ENCODE peak calls at places on chromosomes 11 and 22, in six cellular contexts. Q is mesendoderm, W is fibroblast of lung, P is PC-3, E is GM12878, G is IMR-90. O is an unnamed sample.

GRCh38 chr11:134359646-134360045 is 27.9 kb downstream of the GLB1L2 start:
- DNase-seq in Q (no peak), W (no peak), P (no peak), E (no peak), G (no peak), O (no peak)

GRCh38 chr11:10233581-10233980 is 60.4 kb downstream of the SBF2 start:
- DNase-seq in Q (peak; percentile 72), W (peak; percentile 42), P (peak; percentile 57), E (no peak), G (peak; percentile 91), O (peak; percentile 85)

GRCh38 chr11:66311470-66311964 is 5.3 kb downstream of the CD248 start:
- DNase-seq in Q (peak; percentile 82), W (no peak), P (no peak), E (no peak), G (no peak), O (no peak)

GRCh38 chr11:47468598-47469214 is 19.8 kb upstream of the RAPSN start:
- DNase-seq in Q (no peak), W (peak; percentile 5), P (no peak), E (no peak), G (peak; percentile 26), O (peak; percentile 35)

GRCh38 chr11:92453055-92453454 is 228.4 kb downstream of the FAT3 start:
- DNase-seq in Q (no peak), W (peak; percentile 66), P (peak; percentile 40), E (no peak), G (peak; percentile 78), O (peak; percentile 61)

GRCh38 chr11:48017105-48017874 is 36.9 kb downstream of the PTPRJ start:
- DNase-seq in Q (no peak), W (no peak), P (no peak), E (no peak), G (no peak), O (no peak)

GRCh38 chr11:73350908-73351636 is 25.1 kb upstream of the RELT start:
- DNase-seq in Q (peak; percentile 56), W (peak; percentile 88), P (peak; percentile 81), E (no peak), G (peak; percentile 84), O (peak; percentile 89)

GRCh38 chr11:2681408-2682145 is 18.2 kb downstream of the KCNQ1OT1 start:
- DNase-seq in Q (no peak), W (no peak), P (no peak), E (no peak), G (no peak), O (no peak)

GRCh38 chr22:39771486-39771885 is 122.1 kb downstream of the ENTHD1 start:
- DNase-seq in Q (no peak), W (no peak), P (no peak), E (no peak), G (no peak), O (no peak)

GRCh38 chr22:38782402-38783094 is 11.4 kb downstream of the DNAL4 start:
- DNase-seq in Q (peak; percentile 23), W (no peak), P (no peak), E (no peak), G (peak; percentile 38), O (peak; percentile 84)

GRCh38 chr11:104700609-104701008 is 197.7 kb downstream of the CASP12 start:
- DNase-seq in Q (no peak), W (peak; percentile 58), P (no peak), E (no peak), G (peak; percentile 84), O (peak; percentile 56)

GRCh38 chr11:110501428-110501827 is 71.7 kb downstream of the FDX1 start:
- DNase-seq in Q (no peak), W (no peak), P (no peak), E (no peak), G (no peak), O (no peak)

GRCh38 chr22:43992331-43992821 is 31.7 kb upstream of the PARVB start:
- DNase-seq in Q (no peak), W (peak; percentile 42), P (peak; percentile 42), E (no peak), G (peak; percentile 78), O (peak; percentile 97)

GRCh38 chr22:31872209-31872608 is 72.1 kb upstream of the YWHAH start:
- DNase-seq in Q (peak; percentile 56), W (no peak), P (no peak), E (no peak), G (no peak), O (no peak)

GRCh38 chr11:115085461-115086220 is 407.3 kb downstream of the NXPE2 start:
- DNase-seq in Q (no peak), W (no peak), P (no peak), E (no peak), G (no peak), O (no peak)

GRCh38 chr22:18121436-18122253 is 11.0 kb downstream of the TUBA8 start:
- DNase-seq in Q (peak; percentile 47), W (no peak), P (no peak), E (no peak), G (no peak), O (no peak)

GRCh38 chr11:86245369-86246292 is 1.1 kb downstream of the EED start:
- DNase-seq in Q (peak; percentile 60), W (peak; percentile 28), P (no peak), E (no peak), G (peak; percentile 6), O (peak; percentile 55)

GRCh38 chr11:101848262-101848661 is 66.5 kb upstream of the CEP126 start:
- DNase-seq in Q (no peak), W (peak; percentile 65), P (peak; percentile 77), E (no peak), G (peak; percentile 44), O (peak; percentile 55)

GRCh38 chr11:33941637-33942160 is 49.8 kb upstream of the LMO2 start:
- DNase-seq in Q (peak; percentile 53), W (no peak), P (no peak), E (peak; percentile 33), G (no peak), O (peak; percentile 57)

GRCh38 chr22:37258810-37259472 is 14.9 kb upstream of the RAC2 start:
- DNase-seq in Q (peak; percentile 51), W (no peak), P (no peak), E (no peak), G (no peak), O (no peak)

GRCh38 chr11:61814242-61814957 is 2.4 kb downstream of the FADS1 start:
- DNase-seq in Q (peak; percentile 82), W (peak; percentile 40), P (peak; percentile 53), E (no peak), G (no peak), O (peak; percentile 37)

GRCh38 chr22:42052765-42053164 is 17.8 kb downstream of the NAGA start:
- DNase-seq in Q (no peak), W (no peak), P (no peak), E (no peak), G (no peak), O (no peak)

GRCh38 chr11:131767421-131767820 is 397.0 kb downstream of the NTM start:
- DNase-seq in Q (no peak), W (peak; percentile 22), P (no peak), E (no peak), G (peak; percentile 74), O (peak; percentile 75)

GRCh38 chr11:117900720-117901440 is 24.4 kb upstream of the FXYD6 start:
- DNase-seq in Q (no peak), W (no peak), P (no peak), E (no peak), G (no peak), O (no peak)

GRCh38 chr11:117902001-117902855 is 25.8 kb upstream of the FXYD6 start:
- DNase-seq in Q (no peak), W (no peak), P (no peak), E (no peak), G (no peak), O (no peak)

GRCh38 chr11:117903505-117904382 is 25.5 kb downstream of the TMPRSS13 start:
- DNase-seq in Q (no peak), W (no peak), P (no peak), E (no peak), G (no peak), O (no peak)

GRCh38 chr11:117900144-117900651 is 23.7 kb upstream of the FXYD6 start:
- DNase-seq in Q (no peak), W (no peak), P (no peak), E (peak; percentile 60), G (no peak), O (no peak)

DNA sequence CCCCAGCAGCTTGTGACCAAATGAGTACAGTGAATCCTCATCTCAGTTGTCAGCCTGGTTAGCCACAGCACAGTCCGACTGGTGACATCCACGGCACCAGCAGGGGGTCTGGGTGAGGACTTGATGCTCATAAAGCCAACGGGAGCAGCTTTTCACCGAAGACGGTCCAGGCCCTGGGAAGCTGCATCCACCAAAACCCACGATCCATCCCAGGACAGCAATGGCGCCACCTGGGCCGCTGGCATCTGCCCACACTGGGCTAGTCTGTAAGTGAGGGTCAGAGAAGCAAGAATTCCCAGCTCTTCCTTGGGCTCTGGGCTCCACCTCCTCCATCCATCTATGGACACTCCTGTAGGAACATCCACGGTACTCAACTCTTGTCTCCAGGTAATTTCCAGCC is 25.1 kb upstream of the FXYD6 start:
- DNase-seq in Q (no peak), W (no peak), P (no peak), E (no peak), G (no peak), O (no peak)
- H3K4me2 ChIP-seq in Q (no peak overlapping the region), W (no peak overlapping the region), P (no peak overlapping the region), E (no peak overlapping the region), G (no peak overlapping the region), O (no peak overlapping the region)

DNA sequence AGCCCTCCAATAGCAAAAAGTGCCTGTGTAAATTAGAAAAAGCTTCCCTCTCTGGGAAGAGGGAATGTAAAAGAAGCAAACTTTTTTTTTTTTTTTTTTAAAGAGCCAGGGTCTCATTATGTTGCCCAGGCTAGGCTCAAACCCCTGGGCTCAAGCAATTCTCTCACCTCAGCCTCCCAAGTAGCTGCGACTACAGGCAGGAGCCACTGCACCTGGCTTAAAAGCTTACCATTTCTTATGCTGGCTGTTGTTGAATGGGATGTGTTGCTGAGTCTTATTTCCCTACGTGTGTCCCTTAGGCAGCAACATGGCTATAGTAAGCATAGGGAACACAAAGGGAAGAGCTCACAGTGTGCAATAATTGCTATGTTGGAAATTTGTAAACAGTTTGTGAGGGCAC is 225.5 kb upstream of the CCDC90B start:
- DNase-seq in Q (peak; percentile 22), W (no peak), P (no peak), E (no peak), G (no peak), O (no peak)
- H3K4me3 ChIP-seq in Q (no peak overlapping the region), W (no peak overlapping the region), P (no peak overlapping the region), E (no peak overlapping the region), G (no peak overlapping the region), O (no peak overlapping the region)

DNA sequence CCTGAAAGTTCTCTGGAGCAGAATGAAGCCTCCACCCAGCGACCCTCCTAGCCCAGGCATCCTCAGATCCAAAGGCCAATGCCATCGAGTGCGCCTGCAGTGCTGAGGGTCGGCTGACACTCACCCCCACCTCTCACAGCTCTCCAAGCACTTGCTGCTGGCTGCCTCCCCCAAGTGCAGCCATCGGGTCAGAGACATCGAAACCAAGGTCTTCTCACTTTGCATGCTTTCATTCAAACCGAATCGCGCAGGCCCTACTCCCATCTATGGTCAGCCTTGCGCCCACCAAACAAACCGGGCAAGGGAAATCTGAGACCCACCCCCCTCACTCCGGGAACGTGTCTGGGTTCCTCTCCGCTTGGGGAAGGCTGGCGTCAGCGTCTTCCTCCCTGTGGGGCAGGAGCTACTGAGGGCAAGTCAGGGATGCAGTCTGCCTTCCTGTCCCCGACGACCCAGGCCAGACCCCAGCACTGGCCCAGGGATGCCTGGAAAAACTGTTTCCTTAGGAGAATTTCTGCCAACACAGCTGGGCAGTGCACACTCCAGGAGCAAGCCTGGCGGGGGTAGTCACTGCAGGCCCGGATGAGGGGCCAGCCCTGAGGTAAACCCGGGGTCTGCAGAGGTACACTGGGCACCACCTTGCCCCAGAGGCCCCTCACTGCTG is 7.0 kb downstream of the WNT7B start:
- DNase-seq in Q (no peak), W (no peak), P (no peak), E (no peak), G (no peak), O (no peak)
- H3K4me2 ChIP-seq in Q (no peak overlapping the region), W (no peak overlapping the region), P (peak overlapping the region; percentile 61), E (no peak overlapping the region), G (no peak overlapping the region), O (no peak overlapping the region)

GRCh38 chr11:20156280-20156875 is 3.9 kb downstream of the DBX1 start:
- DNase-seq in Q (peak; percentile 54), W (no peak), P (no peak), E (no peak), G (no peak), O (no peak)
- H3K4me3 ChIP-seq in Q (peak overlapping the region; percentile 46), W (no peak overlapping the region), P (no peak overlapping the region), E (no peak overlapping the region), G (no peak overlapping the region), O (no peak overlapping the region)

O was measured in GM23248.